ENCODE peak calls at places on chromosome 16, in nine cellular contexts. One of them, this sample, is unnamed.

GRCh38 chr16:27802664-27803450 is 252.9 kb downstream of the KATNIP start:
- DNase-seq in stimulated activated CD4-positive, alpha-beta T cell treated with anti-CD3 and anti-CD28 coated beads, Interleukin-2, amount 100 ng/mL, for 48 hours: no peak
- DNase-seq in COR-L47: no peak
- DNase-seq in neuronal stem cell: no peak
- DNase-seq in fibroblast of the conjunctiva: no peak
- DNase-seq in pons: no peak
- DNase-seq in breast epithelium: no peak
- DNase-seq in activated T-cell treated with anti-CD3 and anti-CD28 coated beads for 1 hour: no peak
- DNase-seq in A673: no peak
- DNase-seq in this sample: no peak

GRCh38 chr16:4273858-4274291 is 1.1 kb upstream of the TFAP4 start:
- DNase-seq in activated T-cell treated with anti-CD3 and anti-CD28 coated beads for 1 hour: peak; percentile 21
- DNase-seq in neuronal stem cell: peak; percentile 47
- DNase-seq in stimulated activated CD4-positive, alpha-beta T cell treated with anti-CD3 and anti-CD28 coated beads, Interleukin-2, amount 100 ng/mL, for 48 hours: peak; percentile 29
- DNase-seq in breast epithelium: peak; percentile 64
- DNase-seq in fibroblast of the conjunctiva: no peak
- DNase-seq in COR-L47: peak; percentile 47
- DNase-seq in pons: no peak
- DNase-seq in A673: peak; percentile 76
- DNase-seq in this sample: peak; percentile 57

GRCh38 chr16:81319221-81319912 is 4.6 kb downstream of the GAN start:
- DNase-seq in fibroblast of the conjunctiva: peak; percentile 32
- DNase-seq in neuronal stem cell: no peak
- DNase-seq in pons: no peak
- DNase-seq in activated T-cell treated with anti-CD3 and anti-CD28 coated beads for 1 hour: no peak
- DNase-seq in breast epithelium: no peak
- DNase-seq in A673: peak; percentile 27
- DNase-seq in COR-L47: no peak
- DNase-seq in stimulated activated CD4-positive, alpha-beta T cell treated with anti-CD3 and anti-CD28 coated beads, Interleukin-2, amount 100 ng/mL, for 48 hours: no peak
- DNase-seq in this sample: no peak

GRCh38 chr16:19896951-19897350 is 12.3 kb upstream of the GPRC5B start:
- DNase-seq in A673: no peak
- DNase-seq in stimulated activated CD4-positive, alpha-beta T cell treated with anti-CD3 and anti-CD28 coated beads, Interleukin-2, amount 100 ng/mL, for 48 hours: no peak
- DNase-seq in breast epithelium: no peak
- DNase-seq in fibroblast of the conjunctiva: no peak
- DNase-seq in activated T-cell treated with anti-CD3 and anti-CD28 coated beads for 1 hour: no peak
- DNase-seq in COR-L47: no peak
- DNase-seq in neuronal stem cell: no peak
- DNase-seq in pons: no peak
- DNase-seq in this sample: no peak

GRCh38 chr16:31134091-31134571 is 1.4 kb downstream of the PRSS8 start:
- DNase-seq in A673: no peak
- DNase-seq in neuronal stem cell: no peak
- DNase-seq in activated T-cell treated with anti-CD3 and anti-CD28 coated beads for 1 hour: no peak
- DNase-seq in COR-L47: peak; percentile 19
- DNase-seq in breast epithelium: no peak
- DNase-seq in pons: peak; percentile 39
- DNase-seq in stimulated activated CD4-positive, alpha-beta T cell treated with anti-CD3 and anti-CD28 coated beads, Interleukin-2, amount 100 ng/mL, for 48 hours: no peak
- DNase-seq in fibroblast of the conjunctiva: no peak
- DNase-seq in this sample: no peak

GRCh38 chr16:2596747-2597559 is 59.1 kb downstream of the PDPK1 start:
- DNase-seq in pons: no peak
- DNase-seq in COR-L47: no peak
- DNase-seq in breast epithelium: peak; percentile 44
- DNase-seq in fibroblast of the conjunctiva: no peak
- DNase-seq in stimulated activated CD4-positive, alpha-beta T cell treated with anti-CD3 and anti-CD28 coated beads, Interleukin-2, amount 100 ng/mL, for 48 hours: no peak
- DNase-seq in activated T-cell treated with anti-CD3 and anti-CD28 coated beads for 1 hour: no peak
- DNase-seq in neuronal stem cell: no peak
- DNase-seq in A673: no peak
- DNase-seq in this sample: no peak

GRCh38 chr16:85856054-85856453 is 42.9 kb upstream of the IRF8 start:
- DNase-seq in neuronal stem cell: no peak
- DNase-seq in activated T-cell treated with anti-CD3 and anti-CD28 coated beads for 1 hour: no peak
- DNase-seq in fibroblast of the conjunctiva: no peak
- DNase-seq in COR-L47: no peak
- DNase-seq in pons: no peak
- DNase-seq in breast epithelium: no peak
- DNase-seq in stimulated activated CD4-positive, alpha-beta T cell treated with anti-CD3 and anti-CD28 coated beads, Interleukin-2, amount 100 ng/mL, for 48 hours: no peak
- DNase-seq in A673: no peak
- DNase-seq in this sample: no peak

GRCh38 chr16:29318037-29318436 is 88.5 kb downstream of the NPIPB11 start:
- DNase-seq in breast epithelium: no peak
- DNase-seq in A673: peak; percentile 8
- DNase-seq in activated T-cell treated with anti-CD3 and anti-CD28 coated beads for 1 hour: no peak
- DNase-seq in pons: no peak
- DNase-seq in neuronal stem cell: no peak
- DNase-seq in stimulated activated CD4-positive, alpha-beta T cell treated with anti-CD3 and anti-CD28 coated beads, Interleukin-2, amount 100 ng/mL, for 48 hours: no peak
- DNase-seq in fibroblast of the conjunctiva: no peak
- DNase-seq in COR-L47: no peak
- DNase-seq in this sample: no peak

GRCh38 chr16:4339909-4340308 is 11.2 kb downstream of the PAM16 start:
- DNase-seq in A673: peak; percentile 90
- DNase-seq in pons: no peak
- DNase-seq in COR-L47: peak; percentile 94
- DNase-seq in fibroblast of the conjunctiva: no peak
- DNase-seq in neuronal stem cell: no peak
- DNase-seq in activated T-cell treated with anti-CD3 and anti-CD28 coated beads for 1 hour: no peak
- DNase-seq in breast epithelium: no peak
- DNase-seq in stimulated activated CD4-positive, alpha-beta T cell treated with anti-CD3 and anti-CD28 coated beads, Interleukin-2, amount 100 ng/mL, for 48 hours: no peak
- DNase-seq in this sample: no peak

GRCh38 chr16:2692251-2692947 is 10.1 kb downstream of the KCTD5 start:
- DNase-seq in COR-L47: no peak
- DNase-seq in fibroblast of the conjunctiva: no peak
- DNase-seq in pons: peak; percentile 96
- DNase-seq in activated T-cell treated with anti-CD3 and anti-CD28 coated beads for 1 hour: no peak
- DNase-seq in breast epithelium: no peak
- DNase-seq in neuronal stem cell: no peak
- DNase-seq in A673: no peak
- DNase-seq in stimulated activated CD4-positive, alpha-beta T cell treated with anti-CD3 and anti-CD28 coated beads, Interleukin-2, amount 100 ng/mL, for 48 hours: no peak
- DNase-seq in this sample: no peak

GRCh38 chr16:52976539-52977167 is 76.0 kb downstream of the CHD9NB start:
- DNase-seq in neuronal stem cell: no peak
- DNase-seq in A673: peak; percentile 53
- DNase-seq in fibroblast of the conjunctiva: peak; percentile 1
- DNase-seq in pons: no peak
- DNase-seq in breast epithelium: no peak
- DNase-seq in activated T-cell treated with anti-CD3 and anti-CD28 coated beads for 1 hour: no peak
- DNase-seq in stimulated activated CD4-positive, alpha-beta T cell treated with anti-CD3 and anti-CD28 coated beads, Interleukin-2, amount 100 ng/mL, for 48 hours: no peak
- DNase-seq in COR-L47: peak; percentile 10
- DNase-seq in this sample: no peak

GRCh38 chr16:90018297-90019200 is 707 bp downstream of the DBNDD1 start:
- DNase-seq in pons: no peak
- DNase-seq in fibroblast of the conjunctiva: no peak
- DNase-seq in stimulated activated CD4-positive, alpha-beta T cell treated with anti-CD3 and anti-CD28 coated beads, Interleukin-2, amount 100 ng/mL, for 48 hours: no peak
- DNase-seq in A673: peak; percentile 23
- DNase-seq in COR-L47: no peak
- DNase-seq in activated T-cell treated with anti-CD3 and anti-CD28 coated beads for 1 hour: no peak
- DNase-seq in breast epithelium: no peak
- DNase-seq in neuronal stem cell: no peak
- DNase-seq in this sample: peak; percentile 54

GRCh38 chr16:85465328-85466307 is 147.5 kb upstream of the GSE1 start:
- DNase-seq in COR-L47: no peak
- DNase-seq in activated T-cell treated with anti-CD3 and anti-CD28 coated beads for 1 hour: no peak
- DNase-seq in neuronal stem cell: no peak
- DNase-seq in pons: no peak
- DNase-seq in breast epithelium: peak; percentile 78
- DNase-seq in stimulated activated CD4-positive, alpha-beta T cell treated with anti-CD3 and anti-CD28 coated beads, Interleukin-2, amount 100 ng/mL, for 48 hours: no peak
- DNase-seq in fibroblast of the conjunctiva: peak; percentile 26
- DNase-seq in A673: peak; percentile 30
- DNase-seq in this sample: no peak

GRCh38 chr16:78324649-78325274 is 225.3 kb downstream of the WWOX start:
- DNase-seq in neuronal stem cell: no peak
- DNase-seq in pons: peak; percentile 0
- DNase-seq in breast epithelium: no peak
- DNase-seq in fibroblast of the conjunctiva: no peak
- DNase-seq in A673: no peak
- DNase-seq in activated T-cell treated with anti-CD3 and anti-CD28 coated beads for 1 hour: no peak
- DNase-seq in COR-L47: no peak
- DNase-seq in stimulated activated CD4-positive, alpha-beta T cell treated with anti-CD3 and anti-CD28 coated beads, Interleukin-2, amount 100 ng/mL, for 48 hours: no peak
- DNase-seq in this sample: no peak

GRCh38 chr16:50304467-50305440 is 38.4 kb downstream of the ADCY7 start:
- DNase-seq in pons: no peak
- DNase-seq in stimulated activated CD4-positive, alpha-beta T cell treated with anti-CD3 and anti-CD28 coated beads, Interleukin-2, amount 100 ng/mL, for 48 hours: no peak
- DNase-seq in breast epithelium: peak; percentile 31
- DNase-seq in fibroblast of the conjunctiva: no peak
- DNase-seq in COR-L47: no peak
- DNase-seq in neuronal stem cell: no peak
- DNase-seq in A673: no peak
- DNase-seq in activated T-cell treated with anti-CD3 and anti-CD28 coated beads for 1 hour: no peak
- DNase-seq in this sample: no peak

GRCh38 chr16:83835972-83836566 is 28.3 kb downstream of the HSBP1 start:
- DNase-seq in fibroblast of the conjunctiva: peak; percentile 44
- DNase-seq in breast epithelium: no peak
- DNase-seq in A673: peak; percentile 64
- DNase-seq in activated T-cell treated with anti-CD3 and anti-CD28 coated beads for 1 hour: no peak
- DNase-seq in neuronal stem cell: no peak
- DNase-seq in pons: no peak
- DNase-seq in COR-L47: peak; percentile 6
- DNase-seq in stimulated activated CD4-positive, alpha-beta T cell treated with anti-CD3 and anti-CD28 coated beads, Interleukin-2, amount 100 ng/mL, for 48 hours: no peak
- DNase-seq in this sample: no peak

GRCh38 chr16:73616186-73616585 is 568.3 kb upstream of the ZFHX3 start:
- DNase-seq in breast epithelium: no peak
- DNase-seq in fibroblast of the conjunctiva: no peak
- DNase-seq in stimulated activated CD4-positive, alpha-beta T cell treated with anti-CD3 and anti-CD28 coated beads, Interleukin-2, amount 100 ng/mL, for 48 hours: no peak
- DNase-seq in pons: no peak
- DNase-seq in activated T-cell treated with anti-CD3 and anti-CD28 coated beads for 1 hour: no peak
- DNase-seq in neuronal stem cell: peak; percentile 37
- DNase-seq in COR-L47: no peak
- DNase-seq in A673: no peak
- DNase-seq in this sample: no peak

GRCh38 chr16:64589836-64590235 is 532.0 kb downstream of the CDH11 start:
- DNase-seq in neuronal stem cell: no peak
- DNase-seq in pons: no peak
- DNase-seq in stimulated activated CD4-positive, alpha-beta T cell treated with anti-CD3 and anti-CD28 coated beads, Interleukin-2, amount 100 ng/mL, for 48 hours: no peak
- DNase-seq in A673: no peak
- DNase-seq in fibroblast of the conjunctiva: peak; percentile 20
- DNase-seq in activated T-cell treated with anti-CD3 and anti-CD28 coated beads for 1 hour: no peak
- DNase-seq in COR-L47: no peak
- DNase-seq in breast epithelium: no peak
- DNase-seq in this sample: no peak

GRCh38 chr16:71746442-71747046 is 22.0 kb upstream of the PHLPP2 start:
- DNase-seq in A673: peak; percentile 61
- DNase-seq in breast epithelium: no peak
- DNase-seq in activated T-cell treated with anti-CD3 and anti-CD28 coated beads for 1 hour: no peak
- DNase-seq in pons: peak; percentile 68
- DNase-seq in fibroblast of the conjunctiva: no peak
- DNase-seq in COR-L47: no peak
- DNase-seq in neuronal stem cell: no peak
- DNase-seq in stimulated activated CD4-positive, alpha-beta T cell treated with anti-CD3 and anti-CD28 coated beads, Interleukin-2, amount 100 ng/mL, for 48 hours: no peak
- DNase-seq in this sample: no peak

GRCh38 chr16:85762970-85763369 is 12.1 kb upstream of the C16orf74 start:
- DNase-seq in pons: no peak
- DNase-seq in activated T-cell treated with anti-CD3 and anti-CD28 coated beads for 1 hour: no peak
- DNase-seq in A673: no peak
- DNase-seq in stimulated activated CD4-positive, alpha-beta T cell treated with anti-CD3 and anti-CD28 coated beads, Interleukin-2, amount 100 ng/mL, for 48 hours: no peak
- DNase-seq in COR-L47: no peak
- DNase-seq in fibroblast of the conjunctiva: no peak
- DNase-seq in neuronal stem cell: no peak
- DNase-seq in breast epithelium: no peak
- DNase-seq in this sample: no peak

GRCh38 chr16:68993885-68994284 is 111.6 kb upstream of the HAS3 start:
- DNase-seq in A673: peak; percentile 31
- DNase-seq in stimulated activated CD4-positive, alpha-beta T cell treated with anti-CD3 and anti-CD28 coated beads, Interleukin-2, amount 100 ng/mL, for 48 hours: no peak
- DNase-seq in neuronal stem cell: no peak
- DNase-seq in COR-L47: no peak
- DNase-seq in activated T-cell treated with anti-CD3 and anti-CD28 coated beads for 1 hour: no peak
- DNase-seq in pons: no peak
- DNase-seq in breast epithelium: no peak
- DNase-seq in fibroblast of the conjunctiva: peak; percentile 61
- DNase-seq in this sample: no peak

GRCh38 chr16:21963887-21964286 is 10.7 kb downstream of the UQCRC2 start:
- DNase-seq in stimulated activated CD4-positive, alpha-beta T cell treated with anti-CD3 and anti-CD28 coated beads, Interleukin-2, amount 100 ng/mL, for 48 hours: no peak
- DNase-seq in neuronal stem cell: no peak
- DNase-seq in fibroblast of the conjunctiva: no peak
- DNase-seq in A673: no peak
- DNase-seq in breast epithelium: no peak
- DNase-seq in activated T-cell treated with anti-CD3 and anti-CD28 coated beads for 1 hour: no peak
- DNase-seq in pons: no peak
- DNase-seq in COR-L47: no peak
- DNase-seq in this sample: no peak

GRCh38 chr16:24671455-24671954 is 57.9 kb upstream of the TNRC6A start:
- DNase-seq in fibroblast of the conjunctiva: no peak
- DNase-seq in COR-L47: no peak
- DNase-seq in breast epithelium: no peak
- DNase-seq in neuronal stem cell: no peak
- DNase-seq in activated T-cell treated with anti-CD3 and anti-CD28 coated beads for 1 hour: no peak
- DNase-seq in A673: no peak
- DNase-seq in stimulated activated CD4-positive, alpha-beta T cell treated with anti-CD3 and anti-CD28 coated beads, Interleukin-2, amount 100 ng/mL, for 48 hours: no peak
- DNase-seq in pons: no peak
- DNase-seq in this sample: no peak

GRCh38 chr16:88978608-88979346 is 1.8 kb upstream of the CBFA2T3 start:
- DNase-seq in neuronal stem cell: no peak
- DNase-seq in activated T-cell treated with anti-CD3 and anti-CD28 coated beads for 1 hour: no peak
- DNase-seq in A673: no peak
- DNase-seq in fibroblast of the conjunctiva: no peak
- DNase-seq in COR-L47: no peak
- DNase-seq in stimulated activated CD4-positive, alpha-beta T cell treated with anti-CD3 and anti-CD28 coated beads, Interleukin-2, amount 100 ng/mL, for 48 hours: no peak
- DNase-seq in breast epithelium: no peak
- DNase-seq in pons: peak; percentile 39
- DNase-seq in this sample: no peak

GRCh38 chr16:84785843-84786538 is 33.8 kb upstream of the CRISPLD2 start:
- DNase-seq in COR-L47: peak; percentile 98
- DNase-seq in neuronal stem cell: no peak
- DNase-seq in breast epithelium: no peak
- DNase-seq in pons: no peak
- DNase-seq in A673: peak; percentile 72
- DNase-seq in fibroblast of the conjunctiva: peak; percentile 65
- DNase-seq in stimulated activated CD4-positive, alpha-beta T cell treated with anti-CD3 and anti-CD28 coated beads, Interleukin-2, amount 100 ng/mL, for 48 hours: no peak
- DNase-seq in activated T-cell treated with anti-CD3 and anti-CD28 coated beads for 1 hour: no peak
- DNase-seq in this sample: no peak

GRCh38 chr16:75021410-75021809 is 22.6 kb downstream of the ZNRF1 start:
- DNase-seq in COR-L47: no peak
- DNase-seq in stimulated activated CD4-positive, alpha-beta T cell treated with anti-CD3 and anti-CD28 coated beads, Interleukin-2, amount 100 ng/mL, for 48 hours: no peak
- DNase-seq in fibroblast of the conjunctiva: no peak
- DNase-seq in A673: no peak
- DNase-seq in neuronal stem cell: no peak
- DNase-seq in activated T-cell treated with anti-CD3 and anti-CD28 coated beads for 1 hour: no peak
- DNase-seq in breast epithelium: no peak
- DNase-seq in pons: no peak
- DNase-seq in this sample: no peak

This sample was measured in nephron progenitor cell.